ENCODE peak calls at places on chromosome 2, in six cellular contexts. O, P, B, D, M and C are unnamed samples.

GRCh38 chr2:64649626-64650025 is 4.1 kb downstream of the SERTAD2 start:
- DNase-seq in O (peak), P (no peak), B (peak), D (no peak), M (peak), C (no peak)

GRCh38 chr2:164847966-164848365 is 6.3 kb upstream of the COBLL1 start:
- DNase-seq in O (no peak), P (no peak), B (no peak), D (no peak), M (no peak), C (no peak)

GRCh38 chr2:189674374-189675112 is at the start of gene ANKAR:
- DNase-seq in O (peak), P (peak), B (peak), D (peak), M (peak), C (peak)

GRCh38 chr2:158993030-158993429 is 24.6 kb downstream of the TANC1 start:
- DNase-seq in O (no peak), P (no peak), B (no peak), D (no peak), M (no peak), C (no peak)

GRCh38 chr2:163877316-163877715 is 141.5 kb upstream of the FIGN start:
- DNase-seq in O (no peak), P (no peak), B (no peak), D (peak), M (no peak), C (no peak)

GRCh38 chr2:85342156-85342555 is 12.2 kb downstream of the RETSAT start:
- DNase-seq in O (no peak), P (no peak), B (no peak), D (no peak), M (no peak), C (no peak)

GRCh38 chr2:126739093-126739492 is 83.1 kb downstream of the GYPC start:
- DNase-seq in O (no peak), P (no peak), B (no peak), D (no peak), M (no peak), C (no peak)

GRCh38 chr2:159712929-159713575 is 746 bp downstream of the MARCHF7 start:
- DNase-seq in O (no peak), P (no peak), B (no peak), D (no peak), M (peak), C (no peak)

GRCh38 chr2:47070920-47071824 is 83.9 kb downstream of the STPG4 start:
- DNase-seq in O (peak), P (peak), B (peak), D (peak), M (no peak), C (peak)

GRCh38 chr2:33762636-33763035 is 163.5 kb upstream of the FAM98A start:
- DNase-seq in O (no peak), P (no peak), B (no peak), D (no peak), M (no peak), C (no peak)

GRCh38 chr2:212157011-212157410 is 381.6 kb downstream of the ERBB4 start:
- DNase-seq in O (no peak), P (no peak), B (no peak), D (peak), M (no peak), C (no peak)

GRCh38 chr2:108324531-108325256 is 36.0 kb downstream of the SULT1C2 start:
- DNase-seq in O (no peak), P (no peak), B (no peak), D (peak), M (no peak), C (no peak)

GRCh38 chr2:23601301-23601965 is 216.5 kb downstream of the KLHL29 start:
- DNase-seq in O (no peak), P (no peak), B (no peak), D (peak), M (no peak), C (no peak)

GRCh38 chr2:230130668-230131364 is 62.1 kb upstream of the SLC16A14 start:
- DNase-seq in O (peak), P (no peak), B (peak), D (peak), M (no peak), C (peak)
- TF ChIP-seq POLR2A in O (no peak), P (no peak), B (peak), D (no peak), M (no peak), C (no peak)

DNA sequence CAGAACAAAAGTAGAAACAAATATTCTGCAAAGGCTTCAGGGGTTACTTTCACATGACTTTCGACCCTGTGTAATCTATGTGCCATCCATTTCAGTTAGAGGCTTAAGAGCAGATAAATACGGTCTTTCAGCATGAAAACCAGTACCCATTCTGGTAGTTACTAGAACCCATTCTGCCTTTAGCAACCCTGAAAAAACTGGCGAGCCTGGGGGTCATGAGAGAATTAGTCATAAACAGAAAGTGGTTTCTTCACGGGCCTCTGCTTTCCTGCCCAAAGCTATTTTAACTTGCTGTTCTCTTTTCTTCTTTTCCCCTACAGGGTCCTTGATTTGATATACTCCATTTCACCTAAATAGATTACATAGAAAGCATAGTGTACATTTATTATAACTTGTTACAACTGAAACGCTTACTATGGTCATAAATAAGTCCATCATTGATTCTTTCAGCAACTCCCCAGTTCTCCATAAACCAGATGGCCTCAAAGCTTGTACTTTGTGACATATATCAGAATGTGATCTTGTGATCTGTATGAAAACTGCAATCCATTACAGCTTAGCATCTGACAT is 48.3 kb downstream of the WDFY1 start:
- DNase-seq in O (no peak), P (peak), B (no peak), D (peak), M (no peak), C (peak)
- TF ChIP-seq POLR2A in O (no peak), P (no peak), B (no peak), D (no peak), M (no peak), C (no peak)

GRCh38 chr2:239321596-239322413 is 79.0 kb downstream of the HDAC4 start:
- DNase-seq in O (no peak), P (no peak), B (no peak), D (no peak), M (peak), C (peak)
- TF ChIP-seq POLR2A in O (no peak), P (no peak), B (no peak), D (no peak), M (peak), C (no peak)

GRCh38 chr2:42167458-42167857 is 1.7 kb upstream of the EML4 start:
- DNase-seq in O (no peak), P (no peak), B (no peak), D (no peak), M (no peak), C (no peak)

GRCh38 chr2:42169869-42170465 is 814 bp downstream of the EML4 start:
- DNase-seq in O (no peak), P (no peak), B (no peak), D (peak), M (peak), C (no peak)

GRCh38 chr2:42170619-42171395 is 1.7 kb downstream of the EML4 start:
- DNase-seq in O (no peak), P (no peak), B (no peak), D (no peak), M (no peak), C (no peak)

GRCh38 chr2:42168459-42169099 is 574 bp upstream of the EML4 start:
- DNase-seq in O (no peak), P (no peak), B (no peak), D (no peak), M (no peak), C (no peak)

GRCh38 chr2:42169100-42169868 is at the start of gene EML4:
- DNase-seq in O (peak), P (peak), B (peak), D (peak), M (peak), C (peak)
- TF ChIP-seq POLR2A in O (peak), P (no peak), B (peak), D (peak), M (peak), C (peak)

GRCh38 chr2:236623816-236624215 is 54.2 kb downstream of the ACKR3 start:
- DNase-seq in O (no peak), P (no peak), B (no peak), D (no peak), M (no peak), C (peak)

GRCh38 chr2:236621786-236622185 is 52.2 kb downstream of the ACKR3 start:
- DNase-seq in O (no peak), P (no peak), B (no peak), D (no peak), M (no peak), C (no peak)

GRCh38 chr2:236622660-236623059 is 53.0 kb downstream of the ACKR3 start:
- DNase-seq in O (no peak), P (no peak), B (no peak), D (no peak), M (no peak), C (no peak)

GRCh38 chr2:236619910-236620612 is 50.4 kb downstream of the ACKR3 start:
- DNase-seq in O (no peak), P (no peak), B (no peak), D (no peak), M (no peak), C (no peak)

DNA sequence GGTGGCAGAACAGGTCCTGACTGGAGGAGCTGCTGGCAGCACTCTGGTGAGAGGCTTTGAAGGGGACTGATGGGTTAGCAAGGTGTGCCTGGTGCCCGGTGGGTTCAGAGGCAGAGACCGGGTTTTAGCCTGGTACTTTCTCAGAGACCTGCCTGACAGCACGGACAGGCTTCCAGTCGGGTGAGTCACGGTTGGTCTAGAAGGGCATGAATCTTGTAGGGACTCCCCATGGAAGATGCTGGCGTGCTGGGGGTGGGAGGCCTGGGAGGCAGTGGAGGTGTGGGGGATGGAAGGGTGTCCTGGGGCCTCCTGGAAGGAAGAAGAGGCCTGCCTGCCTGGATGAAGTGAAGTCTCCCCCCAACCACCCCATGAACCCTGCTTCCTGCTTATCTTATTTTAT is 52.6 kb downstream of the ACKR3 start:
- DNase-seq in O (no peak), P (no peak), B (no peak), D (no peak), M (no peak), C (peak)
- TF ChIP-seq POLR2A in O (no peak), P (no peak), B (no peak), D (no peak), M (no peak), C (no peak)

DNA sequence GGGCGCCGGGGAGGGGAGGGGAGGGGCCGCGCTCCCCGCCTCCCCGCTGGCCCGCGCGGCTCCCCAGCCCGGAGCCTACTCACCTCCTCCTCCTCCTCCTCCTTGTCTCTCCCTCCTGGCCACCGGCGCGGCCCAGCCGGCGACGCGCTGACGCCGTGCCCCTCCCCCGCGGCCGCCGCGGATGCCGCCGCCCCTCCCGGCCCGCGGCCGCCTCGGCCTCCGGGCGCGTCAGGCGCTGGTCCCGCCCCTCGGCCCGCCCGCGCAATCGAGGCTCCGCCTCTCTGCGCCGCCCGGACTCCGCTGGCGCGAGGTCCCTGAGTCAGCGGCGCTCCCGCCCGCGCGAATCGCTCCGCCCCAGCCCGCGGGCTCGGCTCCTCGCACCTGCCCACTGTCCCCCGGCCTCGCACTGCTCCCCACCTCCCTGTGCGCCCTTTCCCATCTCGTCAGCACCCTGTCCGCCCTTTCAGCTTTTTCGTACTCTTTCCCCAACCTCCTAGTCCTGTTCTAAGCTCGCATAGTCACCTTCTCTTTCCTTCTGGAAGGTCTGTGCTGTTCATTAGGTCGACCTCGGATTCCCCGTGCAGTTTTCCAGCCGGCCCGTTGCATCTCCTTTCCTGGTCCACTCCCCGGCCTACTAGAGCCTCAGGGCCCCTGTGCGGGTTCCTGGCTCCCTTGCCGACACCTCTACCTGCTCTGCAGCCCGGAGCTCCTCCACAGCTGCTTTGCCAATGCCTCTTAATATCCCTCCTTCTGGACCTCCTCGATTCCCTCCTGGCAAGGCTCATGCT is 187.4 kb downstream of the ZEB2 start:
- DNase-seq in O (peak), P (peak), B (peak), D (peak), M (peak), C (peak)
- TF ChIP-seq POLR2A in O (peak), P (no peak), B (peak), D (peak), M (peak), C (peak)

DNA sequence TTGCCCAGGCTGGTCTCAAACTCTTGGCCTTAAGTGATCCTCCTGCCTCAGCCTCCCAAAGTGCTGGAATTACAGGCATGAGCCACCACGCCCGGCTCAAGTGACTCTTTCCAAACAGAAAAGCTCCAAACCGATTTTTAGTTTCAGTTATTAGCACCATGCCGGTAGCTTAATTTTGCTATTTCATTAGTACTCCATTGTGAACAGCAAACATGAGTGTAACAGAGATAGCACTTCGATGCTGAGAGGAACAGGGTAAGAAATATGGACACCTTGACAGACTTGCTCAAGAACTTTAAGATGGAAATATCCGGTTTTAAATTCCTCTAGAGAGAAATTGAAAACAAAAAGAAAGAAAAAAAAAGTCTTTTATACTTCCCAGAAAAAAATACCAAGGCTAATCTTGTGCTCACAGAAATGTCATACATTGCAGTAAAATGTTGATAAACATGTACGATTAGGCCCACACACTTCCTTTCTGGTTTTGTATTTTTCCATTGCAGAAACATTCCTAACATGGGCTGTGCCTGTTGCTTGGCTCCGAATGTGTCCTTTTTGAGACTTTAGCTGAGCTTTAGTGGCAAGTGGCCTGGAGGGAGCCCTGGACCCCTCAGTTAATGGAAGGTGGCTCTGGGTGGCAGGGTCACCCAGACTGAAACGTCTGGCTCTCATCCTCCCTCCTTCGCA is 18.3 kb downstream of the FHL2 start:
- DNase-seq in O (peak), P (no peak), B (no peak), D (peak), M (peak), C (no peak)
- TF ChIP-seq POLR2A in O (no peak), P (no peak), B (no peak), D (no peak), M (peak), C (no peak)

DNA sequence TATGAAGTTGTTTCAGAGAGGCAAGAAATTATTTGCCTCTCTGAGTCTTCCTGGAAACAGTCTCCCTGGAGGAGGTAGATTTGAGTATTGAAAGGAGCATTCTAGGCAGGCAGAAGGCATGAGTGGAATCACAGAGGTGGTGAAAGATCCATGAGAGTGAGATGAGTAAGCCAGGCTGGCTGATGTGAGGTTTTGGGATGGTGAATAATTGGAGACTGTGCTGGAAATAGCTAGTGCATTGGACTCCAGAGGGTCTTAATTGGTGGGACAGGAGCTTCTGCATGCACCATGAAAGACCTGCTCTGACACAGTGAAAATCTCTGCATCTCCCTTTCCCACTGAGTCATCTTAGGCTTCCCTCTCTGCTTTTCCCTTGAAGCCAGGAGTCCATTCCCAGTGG is 46.3 kb downstream of the CDC42EP3 start:
- DNase-seq in O (no peak), P (no peak), B (no peak), D (peak), M (no peak), C (no peak)
- TF ChIP-seq POLR2A in O (no peak), P (no peak), B (no peak), D (no peak), M (no peak), C (no peak)

GRCh38 chr2:26780203-26780760 is 5.6 kb upstream of the CENPA start:
- DNase-seq in O (no peak), P (no peak), B (no peak), D (no peak), M (no peak), C (no peak)

GRCh38 chr2:26786207-26787023 is 559 bp downstream of the CENPA start:
- DNase-seq in O (peak), P (no peak), B (no peak), D (no peak), M (peak), C (no peak)

GRCh38 chr2:26782876-26783704 is 2.8 kb upstream of the CENPA start:
- DNase-seq in O (no peak), P (no peak), B (no peak), D (no peak), M (peak), C (no peak)

GRCh38 chr2:26784570-26785234 is 1.2 kb upstream of the CENPA start:
- DNase-seq in O (no peak), P (no peak), B (no peak), D (no peak), M (no peak), C (no peak)

DNA sequence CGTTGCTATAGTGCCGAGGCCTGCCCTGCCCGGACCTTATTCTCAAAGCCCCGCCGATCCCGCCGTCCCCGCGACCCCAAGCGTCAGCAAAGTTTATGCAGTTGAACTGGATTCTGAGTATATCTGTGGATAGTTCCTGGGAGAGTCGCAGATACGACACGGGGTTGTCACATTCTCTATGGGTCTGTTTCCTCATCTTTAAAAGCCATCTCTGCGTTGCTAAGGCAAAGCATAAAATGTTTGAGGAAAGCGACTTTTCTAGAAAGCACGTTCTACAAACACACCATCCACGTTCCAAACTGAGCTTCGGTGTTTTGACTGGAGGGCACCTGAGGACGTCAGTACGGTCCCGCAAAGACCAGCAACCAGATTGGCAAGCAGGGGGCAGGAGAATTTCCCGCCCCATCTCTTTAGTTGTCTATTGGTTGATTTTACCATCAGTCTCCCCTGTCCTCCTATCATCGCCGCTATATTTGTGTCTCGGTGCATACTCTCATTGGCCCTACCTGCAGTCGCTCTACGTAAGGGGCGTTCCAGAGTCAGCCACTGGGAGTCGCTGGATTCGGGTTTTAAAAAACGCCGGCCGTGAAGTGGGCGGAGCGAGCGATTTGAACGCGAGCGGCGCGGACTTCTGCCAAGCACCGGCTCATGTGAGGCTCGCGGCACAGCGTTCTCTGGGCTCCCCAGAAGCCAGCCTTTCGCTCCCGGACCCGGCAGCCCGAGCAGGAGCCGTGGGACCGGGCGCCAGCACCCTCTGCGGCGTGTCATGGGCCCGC is at the start of gene CENPA:
- DNase-seq in O (peak), P (peak), B (peak), D (peak), M (peak), C (peak)
- TF ChIP-seq POLR2A in O (peak), P (no peak), B (peak), D (peak), M (peak), C (peak)

GRCh38 chr2:241556734-241557133 is 1.8 kb upstream of the BOK start:
- DNase-seq in O (no peak), P (no peak), B (no peak), D (no peak), M (no peak), C (no peak)

GRCh38 chr2:241560181-241560882 is 1.8 kb downstream of the BOK start:
- DNase-seq in O (no peak), P (no peak), B (no peak), D (no peak), M (no peak), C (no peak)

GRCh38 chr2:241560883-241561474 is 2.4 kb downstream of the BOK start:
- DNase-seq in O (no peak), P (no peak), B (no peak), D (peak), M (no peak), C (no peak)

GRCh38 chr2:241559489-241560180 is 1.1 kb downstream of the BOK start:
- DNase-seq in O (no peak), P (no peak), B (peak), D (peak), M (no peak), C (peak)

GRCh38 chr2:241558532-241559488 is at the start of gene BOK:
- DNase-seq in O (peak), P (no peak), B (peak), D (peak), M (no peak), C (peak)
- TF ChIP-seq POLR2A in O (no peak), P (no peak), B (no peak), D (no peak), M (no peak), C (no peak)